ENCODE peak calls at places on chromosomes 5 and 9, in four cellular contexts. K, A, V and S are unnamed samples.

GRCh38 chr5:2898661-2899060 is 147.2 kb upstream of the IRX2 start:
- DNase-seq in A (no peak), K (no peak), V (no peak), S (no peak)

GRCh38 chr5:6899215-6899614 is 186.0 kb downstream of the TENT4A start:
- DNase-seq in K (peak), A (no peak), V (no peak), S (no peak)

GRCh38 chr5:100901851-100902341 is 1.2 kb downstream of the ST8SIA4 start:
- DNase-seq in K (peak), A (no peak), V (no peak), S (peak)

GRCh38 chr9:122051401-122052346 is 41.4 kb downstream of the TTLL11 start:
- DNase-seq in A (no peak), V (no peak), K (no peak), S (no peak)

GRCh38 chr9:37179576-37179975 is 59.2 kb downstream of the ZCCHC7 start:
- DNase-seq in A (no peak), V (no peak), K (no peak), S (no peak)

GRCh38 chr5:168765220-168766037 is 186.3 kb upstream of the PANK3 start:
- DNase-seq in K (peak), A (peak), V (no peak), S (peak)

GRCh38 chr5:163718256-163718655 is 212.8 kb downstream of the MAT2B start:
- DNase-seq in A (no peak), V (no peak), K (no peak), S (no peak)

GRCh38 chr9:78676623-78677022 is 379.7 kb downstream of the PSAT1 start:
- DNase-seq in V (no peak), A (no peak), K (no peak), S (no peak)

GRCh38 chr9:69279084-69279729 is 45.8 kb upstream of the ENTREP1 start:
- DNase-seq in V (no peak), A (no peak), K (no peak), S (no peak)

GRCh38 chr5:92320446-92320845 is 937.3 kb upstream of the ARRDC3 start:
- DNase-seq in A (no peak), V (no peak), K (no peak), S (no peak)

GRCh38 chr5:164335837-164336236 is 830.4 kb downstream of the MAT2B start:
- DNase-seq in V (no peak), A (no peak), K (no peak), S (no peak)

GRCh38 chr5:176693477-176693851 is 46.2 kb downstream of the TSPAN17 start:
- DNase-seq in V (no peak), A (no peak), K (no peak), S (no peak)

GRCh38 chr5:68795190-68795589 is 298.6 kb upstream of the SLC30A5 start:
- DNase-seq in K (peak), V (no peak), A (no peak), S (no peak)

GRCh38 chr5:39073759-39074008 is 515 bp downstream of the RICTOR start:
- DNase-seq in K (no peak), V (no peak), A (no peak), S (no peak)

GRCh38 chr9:4927701-4928100 is 57.4 kb upstream of the JAK2 start:
- DNase-seq in K (no peak), A (no peak), V (no peak), S (no peak)

GRCh38 chr5:31887556-31887955 is 248.6 kb downstream of the PDZD2 start:
- DNase-seq in A (no peak), K (no peak), V (no peak), S (no peak)

GRCh38 chr9:130498298-130498917 is 53.6 kb downstream of the ASS1 start:
- DNase-seq in V (no peak), A (no peak), K (no peak), S (peak)

GRCh38 chr5:92795633-92796032 is 785.4 kb downstream of the NR2F1-AS1 start:
- DNase-seq in K (no peak), V (no peak), A (no peak), S (no peak)

GRCh38 chr9:116149844-116150243 is 3.7 kb upstream of the PAPPA start:
- DNase-seq in V (no peak), K (no peak), A (peak), S (peak)

GRCh38 chr9:22469928-22470544 is 23.4 kb downstream of the DMRTA1 start:
- DNase-seq in V (peak), A (peak), K (peak), S (peak)

GRCh38 chr9:20397348-20397747 is 225.0 kb downstream of the MLLT3 start:
- DNase-seq in K (no peak), V (no peak), A (no peak), S (peak)

GRCh38 chr9:20395671-20396070 is 226.6 kb downstream of the MLLT3 start:
- DNase-seq in A (no peak), K (no peak), V (no peak), S (no peak)

GRCh38 chr9:20394928-20395327 is 227.4 kb downstream of the MLLT3 start:
- DNase-seq in K (no peak), V (no peak), A (no peak), S (no peak)

GRCh38 chr9:20398511-20399338 is 223.6 kb downstream of the MLLT3 start:
- DNase-seq in V (no peak), A (no peak), K (no peak), S (no peak)

DNA sequence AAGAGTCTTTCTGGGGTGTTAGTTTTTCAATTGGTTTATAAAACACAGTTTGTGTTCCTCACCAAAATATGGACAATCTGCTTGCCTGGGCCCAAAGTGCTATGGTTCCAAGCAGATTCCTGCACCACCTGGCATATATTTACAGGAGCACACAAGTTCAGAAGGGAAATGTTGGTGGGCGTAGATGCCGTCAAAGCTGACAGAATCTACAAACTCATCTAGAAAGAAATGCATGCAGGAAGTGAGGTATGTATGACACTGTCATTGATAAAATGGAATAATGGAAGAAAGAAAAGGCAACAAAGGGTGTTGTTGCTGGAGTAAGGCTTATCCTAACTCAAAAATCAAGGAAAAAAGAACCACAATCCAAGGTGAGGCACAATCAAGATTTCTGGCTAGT is 225.8 kb downstream of the MLLT3 start:
- DNase-seq in V (no peak), K (no peak), A (no peak), S (no peak)
- H3K27ac ChIP-seq in V (no peak), K (no peak), A (no peak), S (no peak)

GRCh38 chr9:127223810-127224177 is 40.8 kb upstream of the GARNL3 start:
- DNase-seq in K (no peak), V (no peak), A (no peak), S (peak)
- H3K27ac ChIP-seq in K (peak), V (no peak), A (no peak), S (peak)

GRCh38 chr5:80959768-80960442 is at the start of gene RASGRF2:
- DNase-seq in K (peak), V (no peak), A (peak), S (peak)
- H3K27ac ChIP-seq in K (peak), V (no peak), A (no peak), S (no peak)

GRCh38 chr5:172837640-172838039 is 3.6 kb downstream of the ERGIC1 start:
- DNase-seq in K (no peak), V (no peak), A (no peak), S (peak)
- H3K27ac ChIP-seq in K (no peak), V (no peak), A (no peak), S (peak)

GRCh38 chr5:1244255-1244654 is 19.1 kb downstream of the SLC6A18 start:
- DNase-seq in V (no peak), A (no peak), K (no peak), S (no peak)
- H3K27ac ChIP-seq in V (no peak), A (no peak), K (no peak), S (no peak)

DNA sequence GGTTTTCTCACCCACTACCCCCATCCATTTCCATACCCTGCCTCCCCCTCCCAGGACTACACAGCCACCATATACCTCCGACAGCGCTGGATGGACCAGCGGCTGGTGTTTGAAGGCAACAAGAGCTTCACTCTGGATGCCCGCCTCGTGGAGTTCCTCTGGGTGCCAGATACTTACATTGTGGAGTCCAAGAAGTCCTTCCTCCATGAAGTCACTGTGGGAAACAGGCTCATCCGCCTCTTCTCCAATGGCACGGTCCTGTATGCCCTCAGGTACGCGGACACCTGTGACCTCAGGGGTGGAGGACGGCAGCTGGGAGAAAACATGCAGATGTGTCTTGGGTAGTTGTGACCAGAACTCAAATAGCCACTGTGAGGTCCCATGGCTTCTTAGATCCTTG is 11.6 kb downstream of the GABRP start:
- DNase-seq in K (no peak), V (no peak), A (no peak), S (no peak)
- H3K27ac ChIP-seq in K (no peak), V (no peak), A (no peak), S (no peak)